ENCODE peak calls at places on chromosomes 11 and 22, in five cellular contexts. V is WTC11, P is HCT116, D is A549, F is GM12878. A is an unnamed sample.
A peak's percentile ranks its signal among the peaks of the same experiment; 100 is the strongest.

GRCh38 chr22:47872761-47873535 is 1110.5 kb downstream of the TBC1D22A start:
- DNase-seq in D (no peak), F (no peak), V (no peak), P (no peak), A (no peak)

GRCh38 chr11:12606597-12606996 is 67.6 kb upstream of the TEAD1 start:
- DNase-seq in D (no peak), F (no peak), V (no peak), P (no peak), A (no peak)

GRCh38 chr11:78213526-78214330 is 25.0 kb downstream of the USP35 start:
- DNase-seq in F (no peak), D (no peak), V (peak; percentile 7), P (no peak), A (no peak)

GRCh38 chr11:64593156-64594105 is 2.4 kb downstream of the SLC22A12 start:
- DNase-seq in F (no peak), P (no peak), D (no peak), V (no peak), A (no peak)

GRCh38 chr11:71129624-71130023 is 122.8 kb downstream of the SHANK2 start:
- DNase-seq in D (no peak), P (no peak), V (no peak), F (no peak), A (peak; percentile 41)

GRCh38 chr22:41041532-41041931 is 50.9 kb upstream of the EP300 start:
- DNase-seq in D (no peak), F (no peak), V (no peak), P (no peak), A (no peak)

GRCh38 chr11:69963533-69964246 is 114.4 kb upstream of the ANO1 start:
- DNase-seq in D (no peak), P (no peak), F (no peak), V (no peak), A (no peak)

GRCh38 chr11:44579172-44579804 is 13.8 kb downstream of the CD82 start:
- DNase-seq in D (no peak), P (no peak), V (no peak), F (no peak), A (no peak)

GRCh38 chr11:15171956-15172355 is 57.2 kb downstream of the INSC start:
- DNase-seq in P (no peak), F (no peak), V (no peak), D (no peak), A (no peak)

GRCh38 chr11:10666556-10666955 is 27.0 kb downstream of the IRAG1 start:
- DNase-seq in D (no peak), V (no peak), P (no peak), F (no peak), A (no peak)

GRCh38 chr11:67431346-67432249 is 3.3 kb downstream of the RPS6KB2 start:
- DNase-seq in F (no peak), P (no peak), V (no peak), D (no peak), A (no peak)

GRCh38 chr11:128574576-128575011 is 12.8 kb downstream of the ETS1 start:
- DNase-seq in F (no peak), D (no peak), P (no peak), V (no peak), A (peak; percentile 44)

GRCh38 chr11:11149671-11150459 is 203.2 kb downstream of the CSNK2A3 start:
- DNase-seq in P (no peak), V (no peak), F (no peak), D (no peak), A (peak; percentile 64)

GRCh38 chr22:45478108-45478771 is 24.4 kb upstream of the FBLN1 start:
- DNase-seq in V (no peak), P (no peak), F (no peak), D (peak; percentile 55), A (no peak)

GRCh38 chr11:68296344-68297051 is 15.9 kb upstream of the LRP5 start:
- DNase-seq in F (no peak), V (no peak), P (no peak), D (no peak), A (no peak)

GRCh38 chr22:35598396-35598710 is 18.8 kb downstream of the MB start:
- DNase-seq in V (no peak), P (no peak), D (no peak), F (no peak), A (no peak)

GRCh38 chr11:6452219-6452618 is 11.4 kb upstream of the HPX start:
- DNase-seq in D (no peak), V (no peak), F (no peak), P (no peak), A (no peak)

GRCh38 chr11:81658722-81659121 is 1074.9 kb downstream of the FAM181B start:
- DNase-seq in V (peak; percentile 31), F (no peak), D (peak; percentile 1), P (no peak), A (peak; percentile 59)

GRCh38 chr22:37485006-37485713 is 1.0 kb downstream of the MFNG start:
- DNase-seq in V (no peak), P (no peak), F (no peak), D (no peak), A (no peak)

GRCh38 chr11:86396403-86396802 is 21.7 kb downstream of the CCDC81 start:
- DNase-seq in P (no peak), V (no peak), F (no peak), D (no peak), A (no peak)

GRCh38 chr11:110069158-110069737 is 23.9 kb upstream of the ZC3H12C start:
- DNase-seq in F (no peak), P (peak; percentile 3), V (no peak), D (no peak), A (peak; percentile 57)

GRCh38 chr11:107840120-107840479 is 18.5 kb downstream of the SLC35F2 start:
- DNase-seq in F (no peak), P (no peak), V (no peak), D (no peak), A (no peak)

GRCh38 chr11:107834995-107835394 is 23.6 kb downstream of the SLC35F2 start:
- DNase-seq in V (no peak), P (no peak), D (no peak), F (no peak), A (no peak)

GRCh38 chr11:107830915-107831540 is 27.6 kb downstream of the SLC35F2 start:
- DNase-seq in F (no peak), D (no peak), V (no peak), P (no peak), A (no peak)

GRCh38 chr11:107836811-107837210 is 21.8 kb downstream of the SLC35F2 start:
- DNase-seq in F (no peak), D (no peak), V (no peak), P (no peak), A (no peak)
- TF ChIP-seq MAX in F (no peak), D (no peak), V (no peak), P (no peak), A (no peak)

GRCh38 chr11:61482513-61482912 is 26.0 kb upstream of the LRRC10B start:
- DNase-seq in P (no peak), V (peak; percentile 90), D (peak; percentile 67), F (no peak), A (peak; percentile 52)
- TF ChIP-seq CTCF in P (no peak), V (peak; percentile 80), D (peak; percentile 40), F (peak; percentile 53), A (peak; percentile 85)

DNA sequence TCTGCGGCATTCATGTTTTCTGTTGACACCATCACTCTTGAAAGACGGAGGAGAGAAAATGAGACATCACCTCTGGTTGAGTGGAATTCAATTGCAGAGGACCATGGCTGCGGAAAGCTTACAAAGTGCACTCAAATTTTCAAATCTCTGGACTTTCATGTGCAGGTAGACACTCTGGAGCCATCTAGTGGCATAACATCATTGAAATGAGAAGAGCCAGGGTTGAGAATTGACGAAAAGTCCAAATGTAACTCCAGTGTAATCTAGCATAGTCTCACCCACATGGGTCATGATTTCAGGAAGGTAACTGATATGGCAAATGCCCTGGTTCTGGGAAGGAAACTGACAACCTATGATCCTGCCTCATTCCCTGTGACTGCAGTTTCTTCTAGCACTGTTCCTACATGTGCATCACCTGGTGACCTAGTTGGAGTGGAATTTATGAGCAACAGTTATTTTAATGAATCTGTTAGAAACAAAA is 687.8 kb downstream of the KCNA4 start:
- DNase-seq in P (peak; percentile 62), F (no peak), V (no peak), D (peak; percentile 33), A (peak; percentile 27)
- TF ChIP-seq MAX in P (no peak), F (no peak), V (no peak), D (peak; percentile 31), A (no peak)

DNA sequence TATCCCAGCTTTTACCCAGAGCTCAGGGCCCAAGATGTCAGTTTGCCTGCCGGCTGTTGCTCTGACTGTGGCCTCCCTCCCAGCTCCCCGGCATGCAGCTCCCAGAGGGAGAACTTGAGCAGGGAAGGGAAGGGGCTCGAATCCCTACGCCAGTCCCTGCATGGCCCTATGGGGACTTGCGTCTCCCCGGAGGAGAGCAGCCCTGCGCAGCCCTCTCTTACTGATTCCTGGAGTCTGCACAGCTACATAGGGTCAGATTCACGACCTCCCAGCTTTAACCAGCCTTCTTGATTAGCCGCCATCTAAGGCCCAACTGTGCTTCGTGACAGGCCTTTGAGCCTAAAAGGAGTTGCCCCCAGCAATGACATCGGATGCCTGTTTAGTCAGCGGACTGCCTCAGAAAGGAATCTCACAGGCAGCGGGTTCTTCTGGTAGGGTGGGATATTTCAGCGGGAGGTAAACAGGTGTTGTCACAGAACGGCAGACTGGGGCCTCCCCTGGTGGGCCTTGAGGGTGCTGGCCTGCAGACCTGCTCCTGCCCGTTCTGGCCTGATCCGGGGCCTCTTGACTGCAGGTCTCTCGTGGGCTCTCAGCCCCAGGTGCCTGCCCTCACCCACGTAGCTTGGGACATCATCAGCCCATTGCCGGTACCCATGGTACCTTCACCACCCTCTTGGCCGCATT is 43.8 kb upstream of the KCNQ1OT1 start:
- DNase-seq in F (no peak), V (no peak), P (no peak), D (no peak), A (no peak)
- TF ChIP-seq CTCF in F (no peak), V (no peak), P (no peak), D (no peak), A (no peak)

GRCh38 chr11:74141274-74141695 is 29.5 kb downstream of the C2CD3 start:
- DNase-seq in V (peak; percentile 12), D (no peak), F (no peak), P (no peak), A (no peak)

GRCh38 chr11:74138572-74138971 is 32.2 kb downstream of the C2CD3 start:
- DNase-seq in F (no peak), V (no peak), D (peak; percentile 74), P (peak; percentile 89), A (no peak)

GRCh38 chr11:74138021-74138420 is 32.8 kb downstream of the C2CD3 start:
- DNase-seq in V (no peak), D (no peak), F (no peak), P (no peak), A (no peak)

GRCh38 chr11:74141908-74142307 is 28.9 kb downstream of the C2CD3 start:
- DNase-seq in P (no peak), D (no peak), V (no peak), F (no peak), A (no peak)

GRCh38 chr11:74139151-74139918 is 31.5 kb downstream of the C2CD3 start:
- DNase-seq in P (no peak), F (no peak), V (no peak), D (no peak), A (no peak)
- TF ChIP-seq MAX in P (no peak), F (no peak), V (no peak), D (no peak), A (no peak)

DNA sequence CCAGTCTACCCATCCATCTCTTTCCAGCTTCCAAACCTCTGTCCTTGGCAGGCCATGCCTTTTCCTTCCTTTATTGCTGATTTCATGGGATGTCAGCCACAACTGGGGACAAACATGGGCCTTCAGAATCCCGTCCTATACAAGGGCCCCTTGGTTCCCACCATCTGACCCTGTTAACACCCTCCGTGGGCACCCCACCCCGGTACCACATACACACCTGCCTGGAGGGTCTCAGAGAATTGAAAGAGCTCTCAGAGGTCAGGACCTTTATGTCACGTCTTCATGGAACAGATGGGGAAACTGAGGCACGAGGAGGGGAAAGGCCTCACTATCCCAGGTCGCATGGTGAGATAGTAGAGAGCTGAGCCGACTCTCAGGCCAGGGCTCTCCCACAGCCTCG is 53.0 kb downstream of the MPPED1 start:
- DNase-seq in F (no peak), D (no peak), P (no peak), V (no peak), A (no peak)
- TF ChIP-seq CTCF in F (no peak), D (no peak), P (no peak), V (no peak), A (no peak)

A was measured in NB4.